ENCODE peak calls at places on chromosomes 5 and 9, in nine cellular contexts. R, M, C, W, N, K, Q, V and X are unnamed samples.

GRCh38 chr9:126093771-126094170 is 232.9 kb upstream of the MVB12B start:
- DNase-seq in R (no peak), C (no peak), K (no peak), W (no peak), Q (no peak), N (no peak), V (no peak), M (no peak), X (no peak)

GRCh38 chr9:33430942-33431341 is 16.5 kb downstream of the AQP3 start:
- DNase-seq in W (peak), C (no peak), K (no peak), R (no peak), V (no peak), M (peak), N (no peak), Q (no peak), X (no peak)

GRCh38 chr5:143653256-143653655 is 158.7 kb upstream of the HMHB1 start:
- DNase-seq in W (no peak), Q (no peak), K (no peak), R (no peak), C (no peak), N (no peak), V (no peak), M (no peak), X (no peak)

GRCh38 chr9:7615344-7615743 is 184.2 kb downstream of the DMAC1 start:
- DNase-seq in V (no peak), Q (no peak), M (no peak), W (no peak), K (no peak), R (no peak), N (no peak), C (no peak), X (no peak)

GRCh38 chr9:135107592-135108235 is 20.2 kb downstream of the OLFM1 start:
- DNase-seq in C (no peak), K (no peak), W (no peak), M (no peak), R (no peak), N (no peak), V (no peak), Q (no peak), X (no peak)

GRCh38 chr9:132166599-132166998 is 4.7 kb downstream of the NTNG2 start:
- DNase-seq in K (peak), M (no peak), N (no peak), V (no peak), Q (no peak), W (no peak), R (no peak), C (no peak), X (no peak)

GRCh38 chr5:179166171-179166885 is 106.2 kb downstream of the ZNF354C start:
- DNase-seq in R (no peak), Q (no peak), W (peak), V (no peak), K (no peak), C (no peak), N (no peak), M (no peak), X (no peak)

GRCh38 chr5:108074626-108075025 is 307.3 kb downstream of the FBXL17 start:
- DNase-seq in N (no peak), Q (no peak), R (no peak), V (no peak), M (no peak), C (no peak), K (no peak), W (no peak), X (no peak)

GRCh38 chr5:132546108-132546507 is 2.8 kb upstream of the IL5 start:
- DNase-seq in W (no peak), V (no peak), N (no peak), C (no peak), M (no peak), Q (no peak), R (peak), K (no peak), X (no peak)

GRCh38 chr5:91419571-91420537 is 36.7 kb upstream of the ARRDC3 start:
- DNase-seq in K (peak), R (peak), V (peak), N (peak), W (no peak), C (no peak), Q (peak), M (peak), X (peak)

GRCh38 chr9:18059447-18059846 is 414.5 kb upstream of the ADAMTSL1 start:
- DNase-seq in W (no peak), K (no peak), V (no peak), R (no peak), N (no peak), Q (no peak), M (no peak), C (no peak), X (no peak)

GRCh38 chr5:15577132-15577531 is 77.2 kb downstream of the FBXL7 start:
- DNase-seq in M (no peak), Q (no peak), R (no peak), W (no peak), K (no peak), N (no peak), C (no peak), V (no peak), X (no peak)

GRCh38 chr9:112846528-112847488 is 43.9 kb downstream of the SLC46A2 start:
- DNase-seq in N (no peak), M (no peak), Q (no peak), R (no peak), K (peak), C (no peak), V (no peak), W (no peak), X (peak)

GRCh38 chr9:108913391-108913790 is 20.5 kb downstream of the ELP1 start:
- DNase-seq in K (no peak), N (no peak), Q (no peak), M (no peak), C (no peak), W (peak), R (no peak), V (no peak), X (no peak)

GRCh38 chr5:150180241-150181027 is 9.4 kb upstream of the SLC6A7 start:
- DNase-seq in M (peak), K (peak), W (peak), R (no peak), C (no peak), N (no peak), Q (no peak), V (no peak), X (peak)

GRCh38 chr9:132651259-132651658 is 18.5 kb downstream of the DDX31 start:
- DNase-seq in K (peak), Q (no peak), V (peak), R (no peak), C (no peak), W (peak), N (peak), M (no peak), X (peak)

GRCh38 chr5:136276946-136277345 is 84.0 kb upstream of the SMIM32 start:
- DNase-seq in N (no peak), K (peak), Q (no peak), W (no peak), V (peak), C (no peak), M (peak), R (no peak), X (peak)

GRCh38 chr5:172044631-172045314 is 38.3 kb upstream of the FBXW11 start:
- DNase-seq in M (no peak), N (no peak), W (peak), V (no peak), K (no peak), Q (no peak), C (no peak), R (no peak), X (no peak)

GRCh38 chr5:30194595-30194994 is 998.9 kb upstream of the CDH6 start:
- DNase-seq in R (no peak), K (no peak), M (no peak), Q (no peak), N (no peak), C (no peak), W (no peak), V (peak), X (no peak)

GRCh38 chr9:75551866-75552265 is 338.6 kb upstream of the PCSK5 start:
- DNase-seq in K (no peak), W (no peak), M (no peak), V (no peak), C (no peak), N (no peak), R (no peak), Q (no peak), X (no peak)

GRCh38 chr9:113464672-113465271 is 1.2 kb downstream of the RGS3 start:
- DNase-seq in K (no peak), Q (no peak), W (peak), R (no peak), M (no peak), N (no peak), V (no peak), C (no peak), X (no peak)

GRCh38 chr9:128903871-128904371 is 16.9 kb upstream of the PHYHD1 start:
- DNase-seq in R (no peak), M (no peak), K (no peak), C (no peak), W (peak), N (no peak), V (no peak), Q (no peak), X (no peak)

GRCh38 chr9:123556464-123557435 is 200.8 kb downstream of the CRB2 start:
- DNase-seq in V (no peak), N (no peak), K (no peak), W (no peak), C (no peak), M (no peak), Q (no peak), R (no peak), X (no peak)

GRCh38 chr9:107336718-107337360 is 53.8 kb downstream of the RAD23B start:
- DNase-seq in C (no peak), M (peak), Q (no peak), V (no peak), N (peak), W (peak), R (no peak), K (peak), X (peak)

GRCh38 chr5:156223547-156223946 is 103.4 kb upstream of the SGCD start:
- DNase-seq in K (no peak), V (no peak), N (no peak), W (no peak), M (no peak), Q (no peak), C (no peak), R (no peak), X (no peak)